ENCODE peak calls at places on chromosomes 5 and 9, in seven cellular contexts. W is H1, U is sigmoid colon, P is A549, H is transverse colon, C is ovary, K is tibial nerve. O is an unnamed sample.

GRCh38 chr5:137627293-137627692 is 108.6 kb downstream of the KLHL3 start:
- DNase-seq in W (no peak), U (no peak), P (no peak), H (no peak), C (no peak), K (no peak), O (no peak)

GRCh38 chr9:83041771-83042170 is 21.2 kb downstream of the RASEF start:
- DNase-seq in W (no peak), U (no peak), P (peak; percentile 30), H (no peak), C (no peak), K (no peak), O (no peak)

GRCh38 chr5:39566891-39567290 is 142.1 kb upstream of the DAB2 start:
- DNase-seq in W (no peak), U (no peak), P (no peak), H (no peak), C (no peak), K (no peak), O (no peak)

GRCh38 chr9:2017209-2017458 is 2.0 kb downstream of the SMARCA2 start:
- DNase-seq in W (no peak), U (no peak), P (no peak), H (no peak), C (no peak), K (peak; percentile 20), O (no peak)

GRCh38 chr5:2666081-2666480 is 85.4 kb downstream of the IRX2 start:
- DNase-seq in W (no peak), U (no peak), P (no peak), H (no peak), C (no peak), K (no peak), O (no peak)

GRCh38 chr9:14314424-14314928 is 535 bp upstream of the NFIB start:
- DNase-seq in W (no peak), U (peak; percentile 95), P (peak; percentile 96), H (peak; percentile 82), C (peak; percentile 73), K (peak; percentile 77), O (peak; percentile 89)

GRCh38 chr9:113587471-113588031 is 124.0 kb downstream of the RGS3 start:
- DNase-seq in W (peak; percentile 73), U (peak; percentile 80), P (no peak), H (no peak), C (peak; percentile 71), K (peak; percentile 52), O (no peak)

GRCh38 chr9:72933730-72934665 is 18.9 kb downstream of the ALDH1A1 start:
- DNase-seq in W (no peak), U (no peak), P (peak; percentile 65), H (no peak), C (no peak), K (no peak), O (no peak)

GRCh38 chr9:123929177-123929869 is 603 bp downstream of the DENND1A start:
- DNase-seq in W (peak; percentile 66), U (no peak), P (no peak), H (peak; percentile 44), C (no peak), K (no peak), O (peak; percentile 65)

GRCh38 chr5:61327761-61328753 is 4.0 kb upstream of the ZSWIM6 start:
- DNase-seq in W (no peak), U (no peak), P (peak; percentile 73), H (no peak), C (no peak), K (no peak), O (no peak)

GRCh38 chr5:147369742-147370374 is 135.0 kb downstream of the STK32A start:
- DNase-seq in W (no peak), U (no peak), P (peak; percentile 20), H (no peak), C (no peak), K (no peak), O (no peak)

GRCh38 chr9:134240371-134240770 is 76.0 kb upstream of the RNU6ATAC start:
- DNase-seq in W (no peak), U (no peak), P (no peak), H (no peak), C (no peak), K (no peak), O (no peak)

GRCh38 chr5:96651948-96652753 is 10.0 kb upstream of the CAST start:
- DNase-seq in W (no peak), U (no peak), P (peak; percentile 58), H (no peak), C (no peak), K (no peak), O (no peak)

GRCh38 chr9:77793909-77794308 is 145.8 kb upstream of the GNA14 start:
- DNase-seq in W (no peak), U (no peak), P (peak; percentile 39), H (no peak), C (no peak), K (no peak), O (no peak)

GRCh38 chr9:86557063-86557766 is 203.0 kb upstream of the TUT7 start:
- DNase-seq in W (no peak), U (peak; percentile 81), P (no peak), H (no peak), C (no peak), K (no peak), O (no peak)

GRCh38 chr9:136311433-136312375 is 7.8 kb upstream of the CCDC187 start:
- DNase-seq in W (no peak), U (no peak), P (peak; percentile 42), H (peak; percentile 60), C (no peak), K (no peak), O (no peak)

GRCh38 chr9:136309101-136309801 is 5.4 kb upstream of the CCDC187 start:
- DNase-seq in W (no peak), U (no peak), P (no peak), H (no peak), C (no peak), K (no peak), O (no peak)

GRCh38 chr9:136311037-136311432 is 7.1 kb upstream of the CCDC187 start:
- DNase-seq in W (no peak), U (no peak), P (no peak), H (no peak), C (no peak), K (no peak), O (no peak)

GRCh38 chr9:136309806-136310220 is 5.9 kb upstream of the CCDC187 start:
- DNase-seq in W (no peak), U (no peak), P (no peak), H (no peak), C (no peak), K (no peak), O (no peak)

DNA sequence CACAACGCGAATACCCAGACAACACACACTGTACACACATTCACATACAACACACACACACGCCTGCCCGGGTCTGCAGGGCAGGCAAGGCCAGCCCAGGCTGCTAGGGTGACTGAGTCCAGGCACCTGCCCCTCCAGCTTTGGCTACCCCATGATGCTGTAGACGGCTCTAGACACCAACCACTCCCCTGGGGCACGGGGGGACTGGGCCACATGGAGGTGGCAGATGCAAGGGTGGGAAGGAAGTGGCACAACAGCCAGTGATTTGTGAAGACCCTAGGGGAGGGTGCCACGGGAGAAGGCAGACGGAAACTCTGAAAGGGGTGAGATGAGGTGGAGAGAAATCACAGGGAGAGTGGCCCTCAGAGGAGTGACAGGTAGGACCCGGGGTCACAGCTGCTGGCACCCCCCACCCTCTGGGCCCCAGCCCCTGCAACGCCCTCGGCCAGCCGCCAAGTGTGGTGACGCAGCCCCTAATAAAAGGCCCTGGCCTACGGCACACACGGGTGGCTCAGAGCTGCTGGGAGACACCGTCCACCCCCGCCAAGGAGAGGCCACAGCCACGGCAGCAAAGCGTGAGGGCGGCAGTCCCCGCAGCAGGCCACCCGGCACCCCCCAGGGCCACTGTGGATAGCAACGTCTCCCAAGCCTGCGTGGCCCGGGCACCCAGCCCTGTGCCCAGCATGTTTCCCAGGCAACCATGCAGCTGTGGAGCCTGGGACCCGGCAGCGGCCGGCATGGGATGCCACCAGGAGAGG is 6.6 kb upstream of the CCDC187 start:
- DNase-seq in W (no peak), U (no peak), P (no peak), H (no peak), C (no peak), K (no peak), O (no peak)
- TF ChIP-seq POLR2A in W (no peak), U (no peak), P (no peak), H (no peak), C (no peak), K (no peak), O (no peak)

DNA sequence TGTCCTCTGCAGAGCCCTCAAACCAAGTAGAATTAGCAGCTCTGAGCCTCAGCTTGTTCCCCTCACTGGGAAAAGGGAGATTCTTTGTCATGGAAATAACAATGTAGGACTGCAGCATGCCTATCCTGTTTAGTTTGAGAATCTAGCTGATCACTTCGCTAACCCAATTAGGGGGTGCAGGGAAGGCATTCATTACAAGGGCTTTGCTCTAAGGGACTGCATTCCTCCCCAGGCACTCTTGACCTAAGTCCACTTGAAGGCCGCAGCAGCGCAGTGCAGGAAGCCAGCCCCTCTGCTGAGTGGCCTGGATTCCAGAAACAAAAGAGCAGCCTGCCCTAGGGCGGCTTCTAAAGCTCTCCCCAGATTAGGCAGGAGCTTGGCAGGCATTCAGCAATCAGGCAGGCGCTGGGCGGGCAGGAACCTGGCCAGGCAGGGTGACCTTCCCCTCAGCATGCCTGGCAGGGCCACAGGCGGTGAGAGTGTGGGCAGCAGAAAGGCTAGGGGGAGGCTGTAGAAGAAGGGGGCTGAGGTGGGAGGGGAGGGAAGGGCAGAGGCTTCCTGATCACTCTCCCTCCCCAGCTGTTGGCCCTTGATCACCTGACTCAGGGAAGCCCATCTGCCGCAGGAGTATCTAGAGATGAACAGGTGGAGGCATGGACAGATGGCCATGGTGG is 24.8 kb downstream of the CCNJL start:
- DNase-seq in W (peak; percentile 81), U (no peak), P (no peak), H (peak; percentile 54), C (peak; percentile 72), K (no peak), O (no peak)
- TF ChIP-seq EP300 in W (no peak), U (no peak), P (no peak), H (no peak), C (no peak), K (no peak), O (no peak)

GRCh38 chr9:127846451-127847154 is 7.9 kb downstream of the ENG start:
- DNase-seq in W (no peak), U (no peak), P (no peak), H (no peak), C (peak; percentile 59), K (no peak), O (no peak)
- H3K27ac ChIP-seq in W (no peak overlapping the region), U (peak overlapping the region; percentile 6), P (no peak overlapping the region), H (peak overlapping the region; percentile 65), C (peak overlapping the region; percentile 87), K (peak overlapping the region; percentile 23), O (peak overlapping the region; percentile 40)

DNA sequence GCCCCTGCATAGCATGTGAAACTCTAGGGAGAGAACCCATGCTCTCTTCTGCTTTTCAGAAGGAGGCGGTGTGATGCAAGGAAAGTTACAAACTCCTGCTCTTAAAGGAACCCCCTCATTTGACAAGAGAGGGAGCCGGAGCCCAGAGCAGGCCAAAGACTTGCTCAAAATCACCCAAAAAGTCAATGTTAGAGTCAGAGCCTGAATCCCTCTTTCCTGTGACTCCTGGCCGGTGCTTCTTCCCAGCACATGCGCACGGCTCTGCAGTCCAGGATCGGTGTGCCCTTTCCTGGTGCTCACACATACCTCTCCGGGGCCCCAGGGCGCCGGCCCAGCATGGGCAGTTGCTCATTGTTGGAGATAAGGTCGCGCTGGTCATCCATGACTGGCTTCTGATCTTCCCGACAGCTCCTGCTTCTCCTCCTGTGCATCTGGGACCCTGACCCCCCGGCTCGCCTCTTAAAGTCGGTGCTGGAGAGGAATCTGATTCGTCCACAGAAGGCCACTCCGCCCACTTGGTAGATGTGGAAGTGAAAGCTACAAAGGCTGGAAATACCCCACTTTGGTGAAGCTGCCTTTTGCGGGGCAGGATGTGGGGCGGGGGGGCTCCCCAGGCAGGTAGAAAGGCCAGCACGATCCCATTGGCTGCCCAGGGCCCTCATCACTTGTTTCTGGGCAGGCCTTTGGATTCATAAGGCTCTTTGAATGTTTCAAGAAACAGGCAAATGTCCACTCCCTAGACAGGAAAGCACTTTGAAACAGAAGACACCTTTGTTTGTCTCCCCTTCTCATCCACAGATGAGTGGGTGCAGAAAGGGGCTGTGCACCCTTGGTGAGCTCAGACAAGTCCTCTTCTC is at the start of gene CD74:
- DNase-seq in W (peak; percentile 84), U (peak; percentile 89), P (no peak), H (peak; percentile 92), C (peak; percentile 82), K (peak; percentile 83), O (peak; percentile 85)
- TF ChIP-seq POLR2A in W (no peak), U (no peak), P (no peak), H (peak; percentile 79), C (peak; percentile 15), K (peak; percentile 70), O (no peak)

O was measured in suprapubic skin.